ENCODE peak calls at places on chromosomes 12 and 14, in nine cellular contexts. O, A, U, F, Q, E, X, T and K are unnamed samples.

GRCh38 chr14:96255501-96256366 is at the start of gene BDKRB1:
- DNase-seq in Q (no peak), U (no peak), E (no peak), A (no peak), X (no peak), O (no peak), T (no peak), F (no peak), K (no peak)

GRCh38 chr12:25771062-25771461 is 187.4 kb upstream of the RASSF8 start:
- DNase-seq in O (no peak), Q (no peak), E (no peak), F (no peak), U (no peak), T (no peak), A (no peak), X (no peak), K (no peak)

GRCh38 chr12:55499810-55500252 is 7.7 kb downstream of the OR6C68 start:
- DNase-seq in E (no peak), Q (no peak), A (peak), F (peak), O (no peak), T (no peak), X (no peak), U (no peak), K (no peak)

GRCh38 chr12:95646781-95647184 is 95.5 kb upstream of the USP44 start:
- DNase-seq in O (no peak), Q (no peak), F (no peak), E (no peak), U (no peak), T (peak), X (no peak), A (no peak), K (no peak)

GRCh38 chr12:64252708-64253107 is 30.6 kb upstream of the KICS2 start:
- DNase-seq in X (no peak), Q (no peak), O (no peak), T (no peak), U (no peak), E (no peak), A (no peak), F (no peak), K (no peak)

GRCh38 chr14:88198441-88198840 is 124.6 kb downstream of the KCNK10 start:
- DNase-seq in A (no peak), T (no peak), U (no peak), F (no peak), E (no peak), Q (no peak), O (no peak), X (no peak), K (no peak)

GRCh38 chr12:74449872-74450271 is 87.8 kb upstream of the ATXN7L3B start:
- DNase-seq in X (no peak), U (no peak), T (no peak), A (no peak), E (no peak), O (peak), Q (no peak), F (no peak), K (no peak)

GRCh38 chr12:19800884-19801283 is 361.6 kb downstream of the AEBP2 start:
- DNase-seq in U (no peak), X (no peak), F (no peak), E (no peak), Q (no peak), A (no peak), O (no peak), T (peak), K (no peak)

GRCh38 chr12:115960868-115961802 is 316.4 kb downstream of the MED13L start:
- DNase-seq in A (no peak), O (no peak), X (peak), Q (no peak), F (no peak), U (no peak), T (no peak), E (no peak), K (no peak)

GRCh38 chr12:116687888-116688287 is 50.0 kb downstream of the SPRING1 start:
- DNase-seq in A (peak), Q (no peak), X (no peak), T (peak), E (peak), F (peak), U (no peak), O (peak), K (no peak)

GRCh38 chr12:990308-990648 is 745 bp upstream of the ERC1 start:
- DNase-seq in Q (peak), E (peak), U (peak), T (no peak), F (peak), O (no peak), A (peak), X (no peak), K (peak)

GRCh38 chr14:56100556-56100955 is 17.7 kb upstream of the PELI2 start:
- DNase-seq in Q (no peak), X (no peak), T (no peak), E (no peak), F (no peak), A (no peak), U (no peak), O (no peak), K (no peak)

GRCh38 chr14:104001003-104001402 is 58.7 kb upstream of the RD3L start:
- DNase-seq in F (peak), X (no peak), U (no peak), E (no peak), T (peak), A (peak), O (peak), Q (no peak), K (no peak)

GRCh38 chr14:102076793-102077759 is 9.8 kb downstream of the HSP90AA1 start:
- DNase-seq in O (no peak), E (no peak), X (no peak), Q (no peak), A (no peak), T (no peak), F (no peak), U (no peak), K (no peak)

GRCh38 chr12:81222841-81223595 is 145.1 kb downstream of the ACSS3 start:
- DNase-seq in Q (no peak), A (no peak), U (no peak), T (no peak), E (no peak), X (no peak), O (no peak), F (no peak), K (no peak)

GRCh38 chr14:52059614-52060013 is 9.2 kb downstream of the NID2 start:
- DNase-seq in E (no peak), A (no peak), Q (no peak), X (no peak), F (no peak), O (no peak), U (no peak), T (no peak), K (no peak)

DNA sequence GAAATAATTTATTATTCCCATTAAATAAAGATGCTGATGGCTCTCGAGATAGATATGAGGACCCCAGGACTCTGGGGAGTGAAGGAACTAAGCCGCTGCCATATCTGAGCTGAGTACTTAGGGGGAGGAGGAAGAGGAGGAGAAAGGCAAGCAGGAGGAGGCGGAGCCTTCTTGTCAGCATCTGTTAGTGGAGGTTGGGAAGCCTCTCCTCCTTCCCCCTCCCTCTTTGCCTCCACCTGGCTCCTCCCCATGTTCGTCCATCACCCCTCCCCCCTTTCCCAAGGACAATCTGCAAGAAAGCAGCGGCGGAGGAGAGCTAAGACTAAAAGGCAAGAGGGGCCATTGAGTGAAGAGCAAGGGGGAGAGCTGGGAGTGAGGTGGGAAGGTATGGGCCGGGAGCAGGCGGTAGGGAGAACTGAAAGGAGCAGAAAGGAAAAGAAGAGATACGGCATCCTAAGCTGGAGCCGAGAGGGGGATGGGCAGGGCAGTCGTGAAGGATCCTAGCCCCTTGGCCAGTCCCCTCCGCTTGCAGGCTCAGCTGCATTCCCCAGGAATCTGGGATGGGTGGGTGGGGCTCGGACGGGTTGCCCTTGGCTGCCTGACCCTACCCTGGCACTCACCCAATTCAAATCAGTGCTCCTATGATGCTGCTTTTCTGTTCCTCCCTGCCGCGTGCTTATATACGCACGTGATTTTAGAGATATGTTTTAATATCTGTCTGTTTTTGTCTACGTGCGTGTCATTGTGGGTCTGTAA is at the start of gene PFKM:
- DNase-seq in T (peak), E (peak), A (no peak), U (peak), F (peak), O (peak), Q (peak), X (no peak), K (peak)
- TF ChIP-seq POLR2A in T (peak), E (no peak), A (no peak), U (no peak), F (peak), O (peak), Q (no peak), X (no peak), K (peak)

DNA sequence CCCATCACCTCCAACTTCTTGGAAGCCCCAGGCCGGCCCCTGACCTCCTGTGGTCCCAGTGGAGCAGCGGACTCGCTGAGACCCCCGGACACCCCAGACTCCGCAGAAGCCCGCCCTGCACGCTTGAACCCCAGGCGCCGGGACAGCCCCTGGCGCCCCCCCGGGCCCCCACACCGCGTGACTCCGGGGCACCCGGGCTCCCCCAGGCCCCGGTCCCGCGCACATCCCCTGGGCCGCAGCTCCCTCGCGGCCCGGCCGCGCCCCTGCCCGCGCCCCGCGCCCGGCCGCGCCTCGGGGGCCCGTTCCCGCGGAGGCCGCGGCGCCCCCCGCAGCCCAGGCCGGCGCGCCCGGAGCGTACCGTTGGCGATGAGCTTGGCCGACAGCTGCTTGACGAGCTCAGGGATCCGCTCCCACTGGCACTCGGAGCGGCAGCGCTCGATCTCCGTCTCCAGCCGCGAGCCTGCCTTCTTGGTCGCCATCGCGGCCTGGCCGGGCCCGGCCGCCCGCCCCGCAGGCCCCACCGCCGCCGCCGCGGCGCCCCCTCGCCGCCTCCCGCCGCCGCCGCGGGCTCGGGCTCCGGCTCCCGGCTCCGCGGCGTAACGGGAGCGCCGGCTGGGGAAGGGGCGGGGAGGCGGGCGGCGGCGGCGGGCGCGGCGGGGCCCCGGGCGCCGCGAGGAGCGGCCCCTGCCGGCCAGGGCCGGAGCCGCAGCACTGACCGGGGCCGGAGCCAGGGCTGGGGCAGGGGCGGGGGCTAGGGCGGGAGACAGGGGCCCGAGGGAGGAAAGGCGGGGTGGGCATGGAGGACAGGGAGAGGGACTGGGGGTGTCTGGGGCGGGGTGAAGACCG is at the start of gene TTC7B:
- DNase-seq in U (no peak), F (peak), A (no peak), E (peak), X (peak), O (no peak), Q (peak), T (no peak), K (no peak)
- H3K27ac ChIP-seq in U (no peak), F (peak), A (no peak), E (no peak), X (peak), O (peak), Q (peak), T (peak), K (peak)

DNA sequence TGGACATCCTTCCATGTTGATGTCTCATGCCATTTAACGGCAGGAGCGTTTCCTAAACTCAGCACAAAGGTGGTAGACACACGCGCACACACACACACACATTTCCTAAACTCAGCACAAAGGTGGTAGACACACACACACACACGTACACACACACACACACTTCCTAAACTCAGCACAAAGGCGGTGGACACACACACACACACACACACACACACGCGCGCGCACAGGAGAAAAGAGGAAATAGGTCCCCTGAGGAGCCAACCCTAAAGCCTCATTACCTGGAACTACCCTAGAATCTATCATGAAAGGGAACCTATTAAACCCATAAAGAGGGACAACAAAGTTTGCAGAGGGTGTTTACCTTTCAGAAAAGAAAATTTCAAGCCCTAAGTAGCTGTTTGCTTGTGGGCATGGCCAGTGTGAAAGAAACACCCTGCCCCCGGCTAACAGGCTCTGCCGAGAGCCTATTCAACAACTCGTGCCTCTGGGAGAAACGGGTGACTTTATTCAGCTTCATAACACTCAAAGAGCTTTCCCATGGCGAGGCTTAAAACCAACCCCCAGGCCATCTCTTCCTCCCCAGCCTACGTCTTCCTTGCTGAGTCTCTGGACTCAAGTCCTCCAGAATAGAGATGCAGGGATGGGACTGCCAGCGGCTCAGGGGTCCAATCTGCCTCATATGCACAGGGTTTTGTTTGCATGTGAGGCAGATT is 31.8 kb downstream of the SLC8B1 start:
- DNase-seq in E (no peak), A (no peak), O (no peak), Q (no peak), F (peak), U (no peak), T (no peak), X (no peak), K (peak)
- TF ChIP-seq POLR2AphosphoS5 in E (no peak), A (no peak), O (no peak), Q (no peak), F (no peak), U (no peak), T (no peak), X (no peak), K (peak)

GRCh38 chr12:52903855-52904508 is 894 bp downstream of the KRT8 start:
- DNase-seq in F (peak), A (peak), Q (peak), E (no peak), T (peak), O (no peak), X (peak), U (peak), K (peak)
- TF ChIP-seq POLR2A in F (peak), A (peak), Q (no peak), E (no peak), T (no peak), O (no peak), X (no peak), U (no peak), K (no peak)

GRCh38 chr12:47277972-47278448 is 198.3 kb upstream of the AMIGO2 start:
- DNase-seq in Q (no peak), U (no peak), T (peak), E (no peak), O (peak), F (peak), A (no peak), X (no peak), K (no peak)

GRCh38 chr12:47282206-47282605 is 202.4 kb upstream of the AMIGO2 start:
- DNase-seq in T (no peak), E (no peak), Q (no peak), U (no peak), X (no peak), A (no peak), O (no peak), F (no peak), K (no peak)

GRCh38 chr12:47277071-47277408 is 197.3 kb upstream of the AMIGO2 start:
- DNase-seq in F (no peak), Q (peak), T (no peak), U (no peak), E (no peak), X (no peak), O (no peak), A (no peak), K (peak)

GRCh38 chr12:47280543-47281330 is 201.0 kb upstream of the AMIGO2 start:
- DNase-seq in F (no peak), E (no peak), T (no peak), X (no peak), U (no peak), Q (no peak), O (no peak), A (no peak), K (no peak)

DNA sequence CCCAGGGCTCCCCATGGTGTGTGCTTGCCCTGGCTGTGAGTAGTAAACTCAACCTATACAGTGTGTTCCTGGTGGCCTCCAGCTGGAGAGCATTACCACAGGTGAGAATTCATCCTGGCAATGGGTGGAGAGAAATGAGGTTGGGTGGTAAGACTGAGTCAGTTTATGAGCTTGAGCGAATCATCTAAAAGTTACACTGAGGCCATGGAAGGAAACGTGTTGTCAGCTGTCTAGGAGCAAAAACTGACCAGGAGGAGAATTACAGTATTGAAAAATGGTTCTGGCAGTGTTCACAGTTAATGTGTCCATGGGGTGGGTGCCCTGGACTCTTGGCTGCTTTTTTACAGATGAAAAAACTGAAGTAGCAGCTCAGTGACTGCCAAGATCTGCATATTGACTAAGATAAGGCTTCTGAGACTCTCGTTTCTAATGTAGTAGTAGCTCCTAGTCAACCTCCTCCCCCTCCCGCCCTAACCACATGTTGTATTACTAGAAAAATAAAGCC is 202.0 kb upstream of the AMIGO2 start:
- DNase-seq in F (peak), A (no peak), U (no peak), Q (no peak), T (no peak), E (no peak), X (no peak), O (no peak), K (no peak)
- H3K27ac ChIP-seq in F (peak), A (no peak), U (no peak), Q (no peak), T (no peak), E (no peak), X (no peak), O (no peak), K (no peak)